ENCODE peak calls at places on chromosomes 4 and X, in four cellular contexts. One of them, this sample, is unnamed. For H3K9me3, the result is how much of the 10 kb centered on the place peaks cover.

GRCh38 chr4:38400946-38401345 is 263.1 kb upstream of the KLF3 start:
- DNase-seq in heart left ventricle: no peak
- DNase-seq in ovary: no peak
- DNase-seq in A673: no peak
- DNase-seq in this sample: no peak

GRCh38 chr4:95217197-95217596 is 331.6 kb downstream of the UNC5C start:
- DNase-seq in heart left ventricle: no peak
- DNase-seq in ovary: no peak
- DNase-seq in A673: peak
- DNase-seq in this sample: no peak

GRCh38 chr4:12692815-12693214 is 791.3 kb downstream of the RAB28 start:
- DNase-seq in A673: no peak
- DNase-seq in heart left ventricle: no peak
- DNase-seq in ovary: no peak
- DNase-seq in this sample: no peak

GRCh38 chr4:153079824-153080486 is 124.3 kb upstream of the TRIM2 start:
- DNase-seq in A673: peak
- DNase-seq in ovary: no peak
- DNase-seq in heart left ventricle: no peak
- DNase-seq in this sample: peak

GRCh38 chrX:104707042-104707441 is 141.0 kb downstream of the IL1RAPL2 start:
- DNase-seq in A673: no peak
- DNase-seq in heart left ventricle: no peak
- DNase-seq in ovary: no peak
- DNase-seq in this sample: no peak

GRCh38 chr4:74038161-74039064 is at the start of gene CXCL3:
- DNase-seq in ovary: peak
- DNase-seq in heart left ventricle: peak
- DNase-seq in A673: peak
- DNase-seq in this sample: no peak

GRCh38 chrX:110219920-110220319 is 98.0 kb downstream of the AMMECR1 start:
- DNase-seq in ovary: no peak
- DNase-seq in A673: no peak
- DNase-seq in heart left ventricle: no peak
- DNase-seq in this sample: no peak

GRCh38 chr4:175873707-175874106 is 61.6 kb upstream of the GPM6A start:
- DNase-seq in A673: no peak
- DNase-seq in heart left ventricle: no peak
- DNase-seq in ovary: no peak
- DNase-seq in this sample: no peak

GRCh38 chr4:20992002-20992401 is 291.7 kb downstream of the PACRGL start:
- DNase-seq in ovary: no peak
- DNase-seq in heart left ventricle: no peak
- DNase-seq in A673: peak
- DNase-seq in this sample: no peak

GRCh38 chrX:17792842-17793241 is 55.5 kb downstream of the SCML1 start:
- DNase-seq in ovary: no peak
- DNase-seq in A673: no peak
- DNase-seq in heart left ventricle: no peak
- DNase-seq in this sample: no peak

GRCh38 chr4:93670434-93670833 is 158.1 kb upstream of the ATOH1 start:
- DNase-seq in A673: no peak
- DNase-seq in heart left ventricle: no peak
- DNase-seq in ovary: no peak
- DNase-seq in this sample: no peak

GRCh38 chr4:185839770-185840169 is 27.8 kb upstream of the SORBS2 start:
- DNase-seq in ovary: no peak
- DNase-seq in heart left ventricle: no peak
- DNase-seq in A673: peak
- DNase-seq in this sample: no peak

GRCh38 chr4:156782491-156782890 is 189.1 kb downstream of the PDGFC start:
- DNase-seq in heart left ventricle: no peak
- DNase-seq in ovary: no peak
- DNase-seq in A673: no peak
- DNase-seq in this sample: no peak

GRCh38 chr4:109332926-109333464 is 30.5 kb upstream of the COL25A1 start:
- DNase-seq in ovary: no peak
- DNase-seq in A673: peak
- DNase-seq in heart left ventricle: no peak
- DNase-seq in this sample: peak

GRCh38 chr4:25792200-25792791 is 70.5 kb downstream of the SEL1L3 start:
- DNase-seq in A673: peak
- DNase-seq in heart left ventricle: no peak
- DNase-seq in ovary: no peak
- DNase-seq in this sample: no peak

GRCh38 chr4:144709793-144710525 is 64.0 kb downstream of the HHIP start:
- DNase-seq in A673: no peak
- DNase-seq in ovary: no peak
- DNase-seq in heart left ventricle: no peak
- DNase-seq in this sample: no peak

GRCh38 chrX:136779346-136779781 is 1.4 kb downstream of the ARHGEF6 start:
- DNase-seq in ovary: no peak
- DNase-seq in A673: no peak
- DNase-seq in heart left ventricle: no peak
- DNase-seq in this sample: no peak

GRCh38 chr4:48943387-48943786 is 36.8 kb upstream of the OCIAD2 start:
- DNase-seq in ovary: no peak
- DNase-seq in heart left ventricle: no peak
- DNase-seq in A673: no peak
- DNase-seq in this sample: no peak

GRCh38 chrX:38166478-38167083 is 54.1 kb downstream of the SRPX start:
- DNase-seq in A673: peak
- DNase-seq in heart left ventricle: no peak
- DNase-seq in ovary: no peak
- DNase-seq in this sample: no peak

GRCh38 chr4:162891788-162892707 is 274.6 kb downstream of the NAF1 start:
- DNase-seq in ovary: no peak
- DNase-seq in heart left ventricle: no peak
- DNase-seq in A673: peak
- DNase-seq in this sample: no peak

GRCh38 chr4:145531193-145531592 is 49.5 kb downstream of the SMAD1 start:
- DNase-seq in heart left ventricle: peak
- DNase-seq in ovary: no peak
- DNase-seq in A673: no peak
- DNase-seq in this sample: no peak

GRCh38 chr4:151322565-151322964 is 2.8 kb downstream of the SH3D19 start:
- DNase-seq in heart left ventricle: no peak
- DNase-seq in ovary: no peak
- DNase-seq in A673: no peak
- DNase-seq in this sample: peak

DNA sequence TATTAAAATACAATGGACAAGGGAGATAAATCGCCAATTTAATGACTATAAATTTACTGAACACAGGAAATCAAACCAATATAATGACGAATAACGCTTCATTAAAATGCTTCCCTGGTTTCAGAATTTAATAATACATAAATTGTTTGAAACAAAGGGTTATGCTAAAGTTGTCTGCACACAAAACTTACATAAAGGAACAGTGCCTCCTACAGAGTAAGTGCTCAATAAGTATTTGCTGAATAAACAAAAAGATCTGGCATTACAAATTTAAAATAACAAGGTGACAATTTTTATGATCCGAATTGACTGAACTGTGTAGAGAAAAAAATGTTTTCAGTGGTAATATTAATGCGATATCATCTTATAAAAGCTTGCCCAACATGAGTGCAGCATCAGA is 69.6 kb downstream of the NOCT start:
- DNase-seq in heart left ventricle: no peak
- DNase-seq in ovary: no peak
- DNase-seq in A673: no peak
- DNase-seq in this sample: no peak
- H3K4me3 ChIP-seq in heart left ventricle: peak
- H3K4me3 ChIP-seq in ovary: peak
- H3K4me3 ChIP-seq in A673: peak
- H3K4me3 ChIP-seq in this sample: peak

DNA sequence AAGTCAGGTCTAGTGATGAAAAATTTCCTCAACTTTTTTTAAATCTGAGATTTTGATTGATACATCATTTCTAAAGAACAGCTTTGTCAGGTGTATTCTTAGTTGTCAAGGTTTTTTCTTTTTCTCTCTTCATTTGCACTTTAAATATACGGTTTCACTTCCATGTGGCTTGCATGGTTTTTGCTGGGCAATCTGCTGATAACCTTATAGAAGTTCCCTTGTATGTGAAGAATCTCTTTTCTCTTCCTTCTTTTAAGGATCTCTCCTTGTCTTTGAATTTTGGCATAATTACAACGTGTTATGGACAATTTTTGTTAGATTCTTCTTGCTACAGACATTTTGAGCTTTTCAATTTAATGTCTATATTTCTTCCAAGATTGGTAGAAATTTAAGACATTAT is 76.4 kb downstream of the ZNF721 start:
- DNase-seq in ovary: no peak
- DNase-seq in A673: no peak
- DNase-seq in heart left ventricle: no peak
- DNase-seq in this sample: no peak
- H3K9me3 ChIP-seq in ovary: under half
- H3K9me3 ChIP-seq in A673: half or more
- H3K9me3 ChIP-seq in heart left ventricle: under half
- H3K9me3 ChIP-seq in this sample: half or more

GRCh38 chrX:19990225-19990518 is 689 bp downstream of the BCLAF3 start:
- DNase-seq in ovary: no peak
- DNase-seq in heart left ventricle: no peak
- DNase-seq in A673: peak
- DNase-seq in this sample: no peak

GRCh38 chrX:19986531-19986930 is 4.3 kb downstream of the BCLAF3 start:
- DNase-seq in heart left ventricle: no peak
- DNase-seq in ovary: no peak
- DNase-seq in A673: no peak
- DNase-seq in this sample: no peak

GRCh38 chrX:19991350-19991718 is 473 bp upstream of the BCLAF3 start:
- DNase-seq in A673: peak
- DNase-seq in ovary: no peak
- DNase-seq in heart left ventricle: no peak
- DNase-seq in this sample: no peak

GRCh38 chrX:19990519-19991349 is at the start of gene BCLAF3:
- DNase-seq in ovary: peak
- DNase-seq in A673: peak
- DNase-seq in heart left ventricle: peak
- DNase-seq in this sample: peak

GRCh38 chrX:19987856-19988255 is 3.0 kb downstream of the BCLAF3 start:
- DNase-seq in A673: no peak
- DNase-seq in ovary: no peak
- DNase-seq in heart left ventricle: no peak
- DNase-seq in this sample: no peak
- TF ChIP-seq CTCF in A673: no peak
- TF ChIP-seq CTCF in ovary: no peak
- TF ChIP-seq CTCF in heart left ventricle: no peak
- TF ChIP-seq CTCF in this sample: no peak

GRCh38 chr4:143693856-143694255 is 6.6 kb downstream of the FREM3 start:
- DNase-seq in A673: no peak
- DNase-seq in heart left ventricle: no peak
- DNase-seq in ovary: no peak
- DNase-seq in this sample: no peak

GRCh38 chr4:143701365-143701764 is 890 bp upstream of the FREM3 start:
- DNase-seq in ovary: no peak
- DNase-seq in heart left ventricle: no peak
- DNase-seq in A673: no peak
- DNase-seq in this sample: no peak

GRCh38 chr4:143700060-143700419 is 435 bp downstream of the FREM3 start:
- DNase-seq in heart left ventricle: peak
- DNase-seq in ovary: peak
- DNase-seq in A673: peak
- DNase-seq in this sample: no peak

GRCh38 chr4:143700420-143701352 is at the start of gene FREM3:
- DNase-seq in A673: no peak
- DNase-seq in ovary: no peak
- DNase-seq in heart left ventricle: no peak
- DNase-seq in this sample: no peak

DNA sequence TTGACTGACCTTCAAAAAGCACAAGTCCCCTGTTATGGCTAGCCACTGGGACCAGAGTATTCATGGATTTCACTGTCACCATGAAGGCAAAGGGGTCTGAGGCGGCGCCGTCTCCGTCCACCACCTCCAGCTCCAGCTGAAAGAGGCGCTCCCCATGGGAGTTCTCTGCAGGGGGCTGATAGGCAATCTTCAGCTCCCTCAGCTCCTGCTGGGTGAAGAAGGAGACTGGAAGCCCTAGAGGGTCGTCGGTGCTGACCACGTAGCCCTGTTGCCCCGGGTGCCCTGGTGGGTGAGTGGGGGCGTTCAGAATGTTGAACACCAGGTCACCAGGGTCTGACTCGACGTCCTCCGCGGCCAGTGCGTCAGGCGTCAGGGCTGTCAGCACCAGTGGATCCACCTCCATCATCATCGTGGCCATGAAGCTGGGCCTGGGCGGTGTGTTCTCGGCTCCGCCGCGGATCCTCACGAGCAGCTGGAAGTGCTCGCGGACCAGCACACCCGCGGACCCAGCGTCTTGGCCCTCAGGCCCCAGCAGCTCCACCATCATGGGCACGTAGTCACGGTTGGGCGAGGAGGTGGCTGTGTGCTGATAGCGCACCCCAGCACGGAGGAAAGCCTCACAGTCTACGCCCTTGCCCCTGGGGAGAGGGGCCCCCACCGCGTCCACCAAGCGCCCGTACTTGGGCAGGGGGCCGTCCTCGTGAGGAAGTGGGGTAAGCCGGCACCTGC is 980 bp downstream of the FREM3 start:
- DNase-seq in A673: no peak
- DNase-seq in heart left ventricle: no peak
- DNase-seq in ovary: no peak
- DNase-seq in this sample: no peak
- H3K4me3 ChIP-seq in A673: peak
- H3K4me3 ChIP-seq in heart left ventricle: peak
- H3K4me3 ChIP-seq in ovary: no peak
- H3K4me3 ChIP-seq in this sample: peak

DNA sequence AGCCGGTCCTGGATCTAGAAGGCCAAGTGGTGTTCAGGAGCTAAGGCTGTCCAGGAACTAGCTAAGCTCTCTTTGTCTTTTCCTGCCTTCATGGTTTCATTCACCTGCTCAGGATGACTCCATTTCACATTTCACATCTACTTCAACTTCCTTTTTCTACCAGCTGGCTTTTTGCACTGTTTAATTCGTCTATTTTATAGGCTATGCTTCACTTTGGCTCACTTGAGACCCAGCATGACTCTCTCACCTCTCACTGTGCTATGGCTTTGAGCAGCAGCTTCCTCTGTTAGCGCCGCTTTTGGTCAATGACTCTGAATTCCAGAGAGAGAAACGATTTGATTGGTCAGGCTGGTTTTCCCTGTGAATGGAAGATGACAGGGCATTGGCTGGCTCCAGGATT is 213.5 kb upstream of the CLNK start:
- DNase-seq in heart left ventricle: no peak
- DNase-seq in ovary: no peak
- DNase-seq in A673: no peak
- DNase-seq in this sample: no peak
- H3K9me3 ChIP-seq in heart left ventricle: under half
- H3K9me3 ChIP-seq in ovary: under half
- H3K9me3 ChIP-seq in A673: under half
- H3K9me3 ChIP-seq in this sample: under half